ENCODE peak calls at places on chromosomes 13 and 19, in four cellular contexts. G is colonic mucosa, O is RPMI8226, R is T-helper 9 cell. T is an unnamed sample.

GRCh38 chr13:111610077-111610476 is 289.6 kb downstream of the TEX29 start:
- DNase-seq in G (no peak), O (no peak), R (no peak), T (no peak)

GRCh38 chr13:37667631-37668161 is 69.1 kb upstream of the POSTN start:
- DNase-seq in G (no peak), O (no peak), R (no peak), T (no peak)

GRCh38 chr13:99686157-99686572 is 184.9 kb downstream of the TM9SF2 start:
- DNase-seq in G (peak), O (no peak), R (no peak), T (no peak)

GRCh38 chr19:55526216-55527196 is 10.4 kb downstream of the SBK2 start:
- DNase-seq in G (peak), O (peak), R (no peak), T (no peak)

GRCh38 chr13:52371736-52372247 is 34.2 kb downstream of the THSD1 start:
- DNase-seq in G (no peak), O (no peak), R (no peak), T (no peak)

GRCh38 chr19:39498262-39499081 is at the start of gene DLL3:
- DNase-seq in G (no peak), O (peak), R (no peak), T (no peak)

GRCh38 chr19:2613507-2614295 is 88.8 kb downstream of the GNG7 start:
- DNase-seq in G (no peak), O (peak), R (peak), T (peak)

GRCh38 chr13:28548872-28549271 is 53.9 kb upstream of the FLT1 start:
- DNase-seq in G (no peak), O (no peak), R (no peak), T (no peak)

GRCh38 chr19:49893135-49893534 is 3.6 kb downstream of the IL4I1 start:
- DNase-seq in G (no peak), O (no peak), R (no peak), T (no peak)

GRCh38 chr19:33039108-33039599 is 25.5 kb downstream of the RHPN2 start:
- DNase-seq in G (no peak), O (no peak), R (no peak), T (no peak)

GRCh38 chr13:36979361-36980040 is 19.6 kb downstream of the ALG5 start:
- DNase-seq in G (no peak), O (no peak), R (no peak), T (no peak)

GRCh38 chr13:51938454-51938853 is 72.8 kb downstream of the ATP7B start:
- DNase-seq in G (no peak), O (peak), R (no peak), T (no peak)

GRCh38 chr13:52851153-52851962 is 2.9 kb upstream of the PCDH8 start:
- DNase-seq in G (peak), O (peak), R (no peak), T (no peak)

GRCh38 chr13:48769107-48769704 is 115.5 kb downstream of the CYSLTR2 start:
- DNase-seq in G (peak), O (peak), R (peak), T (peak)

GRCh38 chr13:96925869-96926628 is 68.2 kb downstream of the OXGR1 start:
- DNase-seq in G (peak), O (no peak), R (no peak), T (no peak)

GRCh38 chr13:32141462-32141861 is 109.9 kb downstream of the FRY start:
- DNase-seq in G (no peak), O (no peak), R (no peak), T (no peak)

GRCh38 chr19:51552996-51553725 is 17.9 kb upstream of the ZNF175 start:
- DNase-seq in G (peak), O (peak), R (peak), T (no peak)

T was measured in activated effector memory CD4-positive, alpha-beta T cell treated with Interleukin-2 at 50 U/mL for 16 hours.